ENCODE peak calls at places on chromosome 18, in five cellular contexts. B is upper lobe of right lung, O is HepG2, T is esophagus squamous epithelium, J is spleen. U is an unnamed sample. For H3K4me1, the result is how much of the 10 kb centered on the place peaks cover.

GRCh38 chr18:79507546-79508480 is 112.1 kb downstream of the NFATC1 start:
- DNase-seq in B (peak), O (no peak), T (no peak), J (peak), U (peak)

GRCh38 chr18:65287642-65288041 is 463.2 kb upstream of the CDH7 start:
- DNase-seq in B (no peak), O (no peak), T (no peak), J (no peak), U (no peak)

GRCh38 chr18:8088626-8089025 is 520.6 kb upstream of the RAB12 start:
- DNase-seq in B (no peak), O (no peak), T (no peak), J (no peak), U (no peak)

GRCh38 chr18:62196978-62197377 is 9.9 kb downstream of the RELCH start:
- DNase-seq in B (no peak), O (no peak), T (no peak), J (no peak), U (no peak)

GRCh38 chr18:45617284-45617683 is 2.0 kb downstream of the SLC14A2 start:
- DNase-seq in B (peak), O (no peak), T (peak), J (no peak), U (peak)

GRCh38 chr18:35522130-35522959 is 24.6 kb upstream of the INO80C start:
- DNase-seq in B (no peak), O (no peak), T (no peak), J (no peak), U (no peak)

GRCh38 chr18:61549411-61549810 is 216.2 kb downstream of the CDH20 start:
- DNase-seq in B (no peak), O (no peak), T (no peak), J (no peak), U (no peak)

GRCh38 chr18:56315363-56315762 is 323.0 kb downstream of the TXNL1 start:
- DNase-seq in B (no peak), O (no peak), T (no peak), J (no peak), U (no peak)

GRCh38 chr18:35464731-35465728 is 32.7 kb downstream of the INO80C start:
- DNase-seq in B (no peak), O (no peak), T (no peak), J (no peak), U (no peak)

GRCh38 chr18:46439037-46439436 is 218.0 kb downstream of the LOXHD1 start:
- DNase-seq in B (no peak), O (no peak), T (no peak), J (no peak), U (peak)

GRCh38 chr18:59270689-59271257 is 2.5 kb downstream of the RAX start:
- DNase-seq in B (no peak), O (no peak), T (no peak), J (peak), U (no peak)

GRCh38 chr18:59267511-59268126 is 5.6 kb downstream of the RAX start:
- DNase-seq in B (no peak), O (no peak), T (no peak), J (peak), U (no peak)

GRCh38 chr18:59269563-59270214 is 3.6 kb downstream of the RAX start:
- DNase-seq in B (no peak), O (no peak), T (no peak), J (no peak), U (no peak)

GRCh38 chr18:59268127-59268721 is 5.0 kb downstream of the RAX start:
- DNase-seq in B (no peak), O (no peak), T (no peak), J (peak), U (no peak)

DNA sequence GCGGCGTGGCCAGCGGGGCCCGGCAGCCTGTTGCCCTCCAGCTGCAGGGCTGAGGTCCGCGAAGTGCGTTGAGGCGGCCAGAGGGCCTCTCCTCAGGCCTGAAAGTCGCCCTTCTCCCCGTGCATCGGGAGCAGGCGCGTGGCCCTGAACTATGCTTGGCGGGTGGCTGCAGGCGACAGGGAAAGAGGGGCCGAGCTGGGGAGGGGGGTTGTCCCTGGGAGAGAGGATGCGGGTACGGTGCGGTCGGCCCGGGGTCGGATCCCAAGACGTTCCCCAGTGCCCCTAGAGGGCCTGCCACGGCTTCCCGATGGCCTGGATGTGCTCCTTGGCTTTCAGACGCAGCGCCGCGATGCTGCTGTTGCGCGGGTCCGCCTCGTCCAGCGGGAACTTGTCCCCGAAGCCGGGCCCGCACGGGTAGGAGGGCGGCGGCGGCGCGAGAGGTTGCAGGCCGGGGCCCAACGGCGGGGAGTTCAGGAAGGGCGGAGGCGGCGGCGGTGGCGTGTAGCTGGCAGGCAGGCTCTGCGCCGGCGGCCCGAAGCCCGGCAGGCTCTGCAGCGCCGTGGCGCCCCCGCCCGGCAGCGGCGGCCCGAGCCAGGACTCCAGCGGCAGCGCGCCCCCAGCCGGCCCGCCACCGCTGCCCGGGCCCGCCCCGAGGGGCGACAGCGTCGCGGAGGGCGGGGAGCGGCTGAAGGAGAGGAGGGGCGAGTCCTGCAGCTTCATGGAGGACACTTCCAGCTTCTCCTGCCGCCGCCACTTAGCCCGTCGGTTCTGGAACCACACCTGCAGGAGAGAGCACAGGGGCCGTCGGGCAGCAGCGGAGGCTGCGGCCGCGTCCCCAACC is 4.3 kb downstream of the RAX start:
- DNase-seq in B (peak), O (peak), T (no peak), J (peak), U (no peak)
- H3K4me1 ChIP-seq in B (under half), O (under half), T (under half), J (under half), U (under half)

GRCh38 chr18:59911600-59911999 is 11.8 kb downstream of the PMAIP1 start:
- DNase-seq in B (no peak), O (no peak), T (no peak), J (no peak), U (no peak)
- H3K4me1 ChIP-seq in B (under half), O (under half), T (under half), J (under half), U (half or more)

GRCh38 chr18:58221060-58221725 is 177.2 kb downstream of the NEDD4L start:
- DNase-seq in B (no peak), O (peak), T (no peak), J (no peak), U (peak)
- H3K4me1 ChIP-seq in B (under half), O (under half), T (under half), J (under half), U (half or more)

GRCh38 chr18:13276530-13277520 is 58.3 kb downstream of the LDLRAD4 start:
- DNase-seq in B (peak), O (no peak), T (no peak), J (no peak), U (no peak)
- H3K4me1 ChIP-seq in B (under half), O (under half), T (under half), J (under half), U (under half)